ENCODE peak calls at places on chromosome 7, in seven cellular contexts. E is spleen, C is gastrocnemius medialis, W is esophagus squamous epithelium, Z is K562, U is HCT116, V is NB4. M is an unnamed sample.

GRCh38 chr7:6447589-6448210 is at the start of gene DAGLB:
- DNase-seq in E (peak; percentile 99), C (peak; percentile 82), W (peak; percentile 40), Z (peak; percentile 99), U (peak; percentile 79), V (peak; percentile 95), M (peak; percentile 99)

GRCh38 chr7:106866298-106867281 is 1.5 kb downstream of the PIK3CG start:
- DNase-seq in E (no peak), C (no peak), W (no peak), Z (peak; percentile 54), U (no peak), V (peak; percentile 83), M (no peak)

GRCh38 chr7:42720871-42721835 is 190.7 kb downstream of the C7orf25 start:
- DNase-seq in E (no peak), C (no peak), W (no peak), Z (no peak), U (no peak), V (no peak), M (no peak)

GRCh38 chr7:105664816-105665525 is 83.7 kb upstream of the EFCAB10 start:
- DNase-seq in E (no peak), C (no peak), W (no peak), Z (peak; percentile 88), U (peak; percentile 79), V (peak; percentile 56), M (no peak)

GRCh38 chr7:105691029-105691691 is 109.9 kb upstream of the EFCAB10 start:
- DNase-seq in E (no peak), C (no peak), W (no peak), Z (no peak), U (no peak), V (no peak), M (no peak)

GRCh38 chr7:15085361-15085760 is 182.8 kb upstream of the DGKB start:
- DNase-seq in E (no peak), C (no peak), W (no peak), Z (no peak), U (no peak), V (no peak), M (no peak)

GRCh38 chr7:23357190-23358093 is 58.3 kb downstream of the MALSU1 start:
- DNase-seq in E (no peak), C (no peak), W (no peak), Z (peak; percentile 41), U (peak; percentile 43), V (peak; percentile 58), M (no peak)

GRCh38 chr7:116952640-116953371 is 495 bp upstream of the ST7 start:
- DNase-seq in E (no peak), C (peak; percentile 32), W (peak; percentile 8), Z (peak; percentile 57), U (peak; percentile 28), V (peak; percentile 74), M (peak; percentile 56)

GRCh38 chr7:28754027-28754426 is 204.1 kb downstream of the TRIL start:
- DNase-seq in E (no peak), C (no peak), W (no peak), Z (no peak), U (no peak), V (no peak), M (no peak)

GRCh38 chr7:36280840-36281812 is 108.5 kb upstream of the ANLN start:
- DNase-seq in E (no peak), C (peak; percentile 81), W (no peak), Z (no peak), U (peak; percentile 34), V (peak; percentile 96), M (peak; percentile 95)

GRCh38 chr7:105861252-105861651 is 15.1 kb downstream of the ATXN7L1 start:
- DNase-seq in E (no peak), C (no peak), W (no peak), Z (no peak), U (no peak), V (no peak), M (no peak)

GRCh38 chr7:116052006-116052405 is 21.4 kb upstream of the TFEC start:
- DNase-seq in E (no peak), C (no peak), W (no peak), Z (no peak), U (no peak), V (no peak), M (no peak)

GRCh38 chr7:134640842-134641715 is 5.6 kb upstream of the BPGM start:
- DNase-seq in E (no peak), C (no peak), W (no peak), Z (no peak), U (no peak), V (no peak), M (no peak)

GRCh38 chr7:121107923-121108498 is 119.5 kb downstream of the CPED1 start:
- DNase-seq in E (no peak), C (no peak), W (no peak), Z (peak; percentile 67), U (peak; percentile 52), V (peak; percentile 65), M (no peak)

GRCh38 chr7:68564741-68565140 is 1033.5 kb upstream of the AUTS2 start:
- DNase-seq in E (no peak), C (no peak), W (no peak), Z (no peak), U (no peak), V (no peak), M (no peak)

GRCh38 chr7:113730309-113730955 is 188.4 kb downstream of the PPP1R3A start:
- DNase-seq in E (no peak), C (no peak), W (no peak), Z (no peak), U (no peak), V (no peak), M (no peak)

DNA sequence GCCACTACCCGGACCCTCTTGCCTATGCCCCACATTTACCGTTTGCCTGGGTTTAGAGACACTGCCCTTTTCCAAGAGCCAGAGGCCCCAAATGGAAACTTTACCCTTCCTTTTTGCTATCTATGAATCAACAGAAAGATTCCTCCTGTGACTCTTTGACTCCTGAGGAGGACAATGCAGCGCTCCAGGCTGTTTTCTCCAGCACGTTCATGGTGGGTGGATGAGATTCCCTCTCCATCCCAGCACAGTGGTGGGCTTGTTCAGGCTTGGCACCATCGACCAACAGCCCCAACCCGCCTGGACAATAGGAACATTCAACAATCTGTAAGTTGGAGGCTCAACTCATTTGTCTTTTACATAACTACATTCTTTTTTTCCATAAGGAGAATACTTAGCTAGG is 55.9 kb downstream of the DLD start:
- DNase-seq in E (no peak), C (no peak), W (no peak), Z (no peak), U (no peak), V (no peak), M (no peak)
- TF ChIP-seq CTCF in E (no peak), C (no peak), W (no peak), Z (no peak), U (no peak), V (no peak), M (no peak)

GRCh38 chr7:43771128-43771527 is 12.6 kb downstream of the BLVRA start:
- DNase-seq in E (no peak), C (no peak), W (no peak), Z (peak; percentile 38), U (no peak), V (no peak), M (no peak)

GRCh38 chr7:43771567-43771966 is 13.1 kb downstream of the BLVRA start:
- DNase-seq in E (no peak), C (no peak), W (no peak), Z (no peak), U (no peak), V (no peak), M (no peak)

GRCh38 chr7:43768201-43768893 is 9.9 kb downstream of the BLVRA start:
- DNase-seq in E (no peak), C (no peak), W (no peak), Z (no peak), U (no peak), V (no peak), M (no peak)

GRCh38 chr7:43768894-43769272 is 10.4 kb downstream of the BLVRA start:
- DNase-seq in E (no peak), C (no peak), W (no peak), Z (no peak), U (no peak), V (no peak), M (peak; percentile 49)

DNA sequence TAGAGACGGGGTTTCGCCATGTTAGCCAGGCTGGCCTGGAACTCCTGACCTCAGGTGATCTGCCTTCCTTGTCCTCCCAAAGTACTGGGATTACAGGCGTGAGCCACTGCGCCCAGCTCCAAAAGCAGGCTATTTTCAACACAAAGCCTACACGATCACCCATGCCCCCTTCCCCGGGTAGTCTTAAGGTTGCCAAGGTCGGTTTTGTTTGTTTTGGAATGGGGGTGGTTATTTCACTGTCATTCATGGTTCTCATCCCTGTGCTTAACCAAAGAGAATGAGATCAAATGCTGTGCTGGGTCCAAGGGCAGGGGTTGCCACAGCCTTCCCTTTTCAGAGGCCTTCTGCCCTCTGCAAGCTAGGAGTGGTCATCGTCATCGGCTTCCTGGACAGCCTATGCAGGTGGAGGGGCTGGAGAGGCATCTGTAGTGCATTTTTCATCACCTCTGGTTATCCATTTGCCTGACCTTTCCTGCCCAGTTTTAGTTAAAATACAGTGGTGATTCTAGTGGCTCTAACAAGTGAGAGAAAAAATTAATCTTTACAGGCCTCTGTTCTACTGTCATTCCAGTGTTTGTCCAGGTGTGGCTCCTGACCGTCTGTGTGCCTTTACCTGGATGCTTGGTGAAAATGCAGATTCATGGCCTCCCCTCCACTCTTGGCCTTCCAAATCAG is 11.4 kb downstream of the BLVRA start:
- DNase-seq in E (no peak), C (no peak), W (no peak), Z (no peak), U (no peak), V (no peak), M (no peak)
- H3K4me3 ChIP-seq in E (no peak overlapping the region), C (no peak overlapping the region), W (no peak overlapping the region), Z (no peak overlapping the region), U (no peak overlapping the region), V (no peak overlapping the region), M (no peak overlapping the region)

DNA sequence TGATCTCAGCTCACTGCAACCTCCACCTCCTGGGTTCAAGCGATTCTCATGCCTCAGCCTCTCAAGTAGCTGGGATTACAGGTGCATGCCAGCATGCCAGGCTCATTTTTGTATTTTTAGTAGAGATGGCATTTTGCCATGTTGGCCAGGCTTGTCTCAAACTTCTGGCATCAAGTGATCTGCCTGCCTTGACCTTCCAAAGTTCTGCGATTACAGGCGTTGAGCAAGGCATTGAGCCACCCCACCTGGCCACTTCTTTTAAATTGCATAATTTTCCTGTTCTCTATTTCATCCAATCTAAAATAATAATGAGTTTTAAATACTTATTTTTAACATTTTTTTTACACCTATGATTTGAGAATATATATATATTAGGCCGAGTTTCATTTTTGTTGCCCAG is 512.4 kb upstream of the C7orf33 start:
- DNase-seq in E (no peak), C (no peak), W (no peak), Z (no peak), U (no peak), V (no peak), M (no peak)
- TF ChIP-seq POLR2A in E (no peak), C (no peak), W (no peak), Z (no peak), U (no peak), V (no peak), M (no peak)

GRCh38 chr7:47979145-47979831 is at the start of gene HUS1:
- DNase-seq in E (peak; percentile 98), C (peak; percentile 79), W (peak; percentile 80), Z (peak; percentile 94), U (peak; percentile 78), V (peak; percentile 97), M (peak; percentile 99)

GRCh38 chr7:47979832-47980181 is 392 bp upstream of the HUS1 start:
- DNase-seq in E (no peak), C (no peak), W (no peak), Z (no peak), U (no peak), V (no peak), M (no peak)

GRCh38 chr7:47978790-47979144 is 648 bp downstream of the HUS1 start:
- DNase-seq in E (no peak), C (no peak), W (no peak), Z (no peak), U (no peak), V (no peak), M (no peak)

GRCh38 chr7:47982610-47983009 is 3.2 kb upstream of the HUS1 start:
- DNase-seq in E (no peak), C (no peak), W (no peak), Z (no peak), U (no peak), V (no peak), M (no peak)
- TF ChIP-seq CTCF in E (no peak), C (no peak), W (no peak), Z (no peak), U (no peak), V (no peak), M (no peak)